ENCODE peak calls at places on chromosomes 4 and X, in eight cellular contexts. One of them, this sample, is unnamed.

GRCh38 chr4:119688439-119688838 is 59.8 kb upstream of the PDE5A start:
- DNase-seq in BJ: no peak
- DNase-seq in AG09309: no peak
- DNase-seq in Calu3: no peak
- DNase-seq in endothelial cell: no peak
- DNase-seq in NB4: no peak
- DNase-seq in posterior cingulate gyrus: no peak
- DNase-seq in activated T-cell treated with anti-CD3 and anti-CD28 coated beads, Interleukin-2, amount 50 U/mL, for 48 hours: no peak
- DNase-seq in this sample: no peak

GRCh38 chr4:54082168-54082567 is 17.8 kb upstream of the CHIC2 start:
- DNase-seq in BJ: peak
- DNase-seq in AG09309: peak
- DNase-seq in Calu3: peak
- DNase-seq in endothelial cell: no peak
- DNase-seq in NB4: no peak
- DNase-seq in posterior cingulate gyrus: no peak
- DNase-seq in activated T-cell treated with anti-CD3 and anti-CD28 coated beads, Interleukin-2, amount 50 U/mL, for 48 hours: no peak
- DNase-seq in this sample: no peak

GRCh38 chrX:155745792-155746191 is 133.0 kb upstream of the TMLHE start:
- DNase-seq in BJ: no peak
- DNase-seq in AG09309: no peak
- DNase-seq in Calu3: peak
- DNase-seq in endothelial cell: no peak
- DNase-seq in NB4: no peak
- DNase-seq in posterior cingulate gyrus: no peak
- DNase-seq in activated T-cell treated with anti-CD3 and anti-CD28 coated beads, Interleukin-2, amount 50 U/mL, for 48 hours: no peak
- DNase-seq in this sample: no peak

GRCh38 chr4:186067757-186068385 is 1.1 kb upstream of the TLR3 start:
- DNase-seq in BJ: no peak
- DNase-seq in AG09309: peak
- DNase-seq in Calu3: peak
- DNase-seq in endothelial cell: peak
- DNase-seq in NB4: peak
- DNase-seq in posterior cingulate gyrus: no peak
- DNase-seq in activated T-cell treated with anti-CD3 and anti-CD28 coated beads, Interleukin-2, amount 50 U/mL, for 48 hours: peak
- DNase-seq in this sample: peak

GRCh38 chr4:100414016-100414790 is 103.6 kb downstream of the EMCN start:
- DNase-seq in BJ: no peak
- DNase-seq in AG09309: no peak
- DNase-seq in Calu3: no peak
- DNase-seq in endothelial cell: no peak
- DNase-seq in NB4: no peak
- DNase-seq in posterior cingulate gyrus: no peak
- DNase-seq in activated T-cell treated with anti-CD3 and anti-CD28 coated beads, Interleukin-2, amount 50 U/mL, for 48 hours: no peak
- DNase-seq in this sample: no peak

GRCh38 chr4:87007345-87008181 is 72.8 kb downstream of the AFF1 start:
- DNase-seq in BJ: no peak
- DNase-seq in AG09309: no peak
- DNase-seq in Calu3: peak
- DNase-seq in endothelial cell: peak
- DNase-seq in NB4: peak
- DNase-seq in posterior cingulate gyrus: peak
- DNase-seq in activated T-cell treated with anti-CD3 and anti-CD28 coated beads, Interleukin-2, amount 50 U/mL, for 48 hours: peak
- DNase-seq in this sample: peak

GRCh38 chr4:64497526-64497925 is 88.3 kb upstream of the TECRL start:
- DNase-seq in BJ: no peak
- DNase-seq in AG09309: no peak
- DNase-seq in Calu3: no peak
- DNase-seq in endothelial cell: no peak
- DNase-seq in NB4: no peak
- DNase-seq in posterior cingulate gyrus: no peak
- DNase-seq in activated T-cell treated with anti-CD3 and anti-CD28 coated beads, Interleukin-2, amount 50 U/mL, for 48 hours: no peak
- DNase-seq in this sample: no peak

GRCh38 chrX:26848511-26848910 is 614.6 kb downstream of the PPP4R3C start:
- DNase-seq in BJ: no peak
- DNase-seq in AG09309: no peak
- DNase-seq in Calu3: no peak
- DNase-seq in endothelial cell: no peak
- DNase-seq in NB4: no peak
- DNase-seq in posterior cingulate gyrus: no peak
- DNase-seq in activated T-cell treated with anti-CD3 and anti-CD28 coated beads, Interleukin-2, amount 50 U/mL, for 48 hours: no peak
- DNase-seq in this sample: no peak

GRCh38 chrX:139332441-139332840 is 198.1 kb upstream of the F9 start:
- DNase-seq in BJ: no peak
- DNase-seq in AG09309: no peak
- DNase-seq in Calu3: no peak
- DNase-seq in endothelial cell: no peak
- DNase-seq in NB4: no peak
- DNase-seq in posterior cingulate gyrus: no peak
- DNase-seq in activated T-cell treated with anti-CD3 and anti-CD28 coated beads, Interleukin-2, amount 50 U/mL, for 48 hours: no peak
- DNase-seq in this sample: no peak

GRCh38 chr4:153143527-153144348 is 60.5 kb upstream of the TRIM2 start:
- DNase-seq in BJ: no peak
- DNase-seq in AG09309: no peak
- DNase-seq in Calu3: peak
- DNase-seq in endothelial cell: no peak
- DNase-seq in NB4: no peak
- DNase-seq in posterior cingulate gyrus: no peak
- DNase-seq in activated T-cell treated with anti-CD3 and anti-CD28 coated beads, Interleukin-2, amount 50 U/mL, for 48 hours: no peak
- DNase-seq in this sample: no peak

GRCh38 chr4:133498149-133498548 is 349.1 kb downstream of the PCDH10 start:
- DNase-seq in BJ: no peak
- DNase-seq in AG09309: no peak
- DNase-seq in Calu3: no peak
- DNase-seq in endothelial cell: no peak
- DNase-seq in NB4: no peak
- DNase-seq in posterior cingulate gyrus: no peak
- DNase-seq in activated T-cell treated with anti-CD3 and anti-CD28 coated beads, Interleukin-2, amount 50 U/mL, for 48 hours: no peak
- DNase-seq in this sample: no peak

GRCh38 chr4:34108456-34108855 is 2135.9 kb downstream of the ARAP2 start:
- DNase-seq in BJ: peak
- DNase-seq in AG09309: peak
- DNase-seq in Calu3: no peak
- DNase-seq in endothelial cell: no peak
- DNase-seq in NB4: peak
- DNase-seq in posterior cingulate gyrus: no peak
- DNase-seq in activated T-cell treated with anti-CD3 and anti-CD28 coated beads, Interleukin-2, amount 50 U/mL, for 48 hours: no peak
- DNase-seq in this sample: no peak

GRCh38 chr4:144787365-144788263 is 141.7 kb downstream of the HHIP start:
- DNase-seq in BJ: no peak
- DNase-seq in AG09309: peak
- DNase-seq in Calu3: no peak
- DNase-seq in endothelial cell: no peak
- DNase-seq in NB4: peak
- DNase-seq in posterior cingulate gyrus: no peak
- DNase-seq in activated T-cell treated with anti-CD3 and anti-CD28 coated beads, Interleukin-2, amount 50 U/mL, for 48 hours: no peak
- DNase-seq in this sample: no peak

GRCh38 chr4:1722551-1723071 is 1.3 kb downstream of the TACC3 start:
- DNase-seq in BJ: no peak
- DNase-seq in AG09309: no peak
- DNase-seq in Calu3: no peak
- DNase-seq in endothelial cell: no peak
- DNase-seq in NB4: peak
- DNase-seq in posterior cingulate gyrus: peak
- DNase-seq in activated T-cell treated with anti-CD3 and anti-CD28 coated beads, Interleukin-2, amount 50 U/mL, for 48 hours: no peak
- DNase-seq in this sample: no peak

GRCh38 chr4:170015285-170015684 is 10.9 kb downstream of the MFAP3L start:
- DNase-seq in BJ: no peak
- DNase-seq in AG09309: no peak
- DNase-seq in Calu3: no peak
- DNase-seq in endothelial cell: no peak
- DNase-seq in NB4: no peak
- DNase-seq in posterior cingulate gyrus: peak
- DNase-seq in activated T-cell treated with anti-CD3 and anti-CD28 coated beads, Interleukin-2, amount 50 U/mL, for 48 hours: no peak
- DNase-seq in this sample: no peak

GRCh38 chr4:89562715-89563114 is 255.1 kb upstream of the GPRIN3 start:
- DNase-seq in BJ: no peak
- DNase-seq in AG09309: no peak
- DNase-seq in Calu3: no peak
- DNase-seq in endothelial cell: no peak
- DNase-seq in NB4: no peak
- DNase-seq in posterior cingulate gyrus: no peak
- DNase-seq in activated T-cell treated with anti-CD3 and anti-CD28 coated beads, Interleukin-2, amount 50 U/mL, for 48 hours: no peak
- DNase-seq in this sample: no peak

GRCh38 chrX:153576961-153577360 is 22.0 kb downstream of the CCNQ start:
- DNase-seq in BJ: no peak
- DNase-seq in AG09309: no peak
- DNase-seq in Calu3: no peak
- DNase-seq in endothelial cell: no peak
- DNase-seq in NB4: no peak
- DNase-seq in posterior cingulate gyrus: no peak
- DNase-seq in activated T-cell treated with anti-CD3 and anti-CD28 coated beads, Interleukin-2, amount 50 U/mL, for 48 hours: no peak
- DNase-seq in this sample: no peak

GRCh38 chr4:184590196-184590595 is 59.1 kb downstream of the CASP3 start:
- DNase-seq in BJ: no peak
- DNase-seq in AG09309: no peak
- DNase-seq in Calu3: no peak
- DNase-seq in endothelial cell: no peak
- DNase-seq in NB4: no peak
- DNase-seq in posterior cingulate gyrus: no peak
- DNase-seq in activated T-cell treated with anti-CD3 and anti-CD28 coated beads, Interleukin-2, amount 50 U/mL, for 48 hours: no peak
- DNase-seq in this sample: no peak

GRCh38 chrX:12496343-12496742 is 294.9 kb upstream of the PRPS2 start:
- DNase-seq in BJ: no peak
- DNase-seq in AG09309: no peak
- DNase-seq in Calu3: no peak
- DNase-seq in endothelial cell: no peak
- DNase-seq in NB4: no peak
- DNase-seq in posterior cingulate gyrus: no peak
- DNase-seq in activated T-cell treated with anti-CD3 and anti-CD28 coated beads, Interleukin-2, amount 50 U/mL, for 48 hours: no peak
- DNase-seq in this sample: no peak

GRCh38 chr4:75598390-75598789 is 31.9 kb downstream of the CDKL2 start:
- DNase-seq in BJ: peak
- DNase-seq in AG09309: peak
- DNase-seq in Calu3: no peak
- DNase-seq in endothelial cell: no peak
- DNase-seq in NB4: peak
- DNase-seq in posterior cingulate gyrus: no peak
- DNase-seq in activated T-cell treated with anti-CD3 and anti-CD28 coated beads, Interleukin-2, amount 50 U/mL, for 48 hours: no peak
- DNase-seq in this sample: no peak

GRCh38 chrX:134732676-134733075 is 74.4 kb upstream of the PLAC1 start:
- DNase-seq in BJ: no peak
- DNase-seq in AG09309: no peak
- DNase-seq in Calu3: no peak
- DNase-seq in endothelial cell: no peak
- DNase-seq in NB4: no peak
- DNase-seq in posterior cingulate gyrus: no peak
- DNase-seq in activated T-cell treated with anti-CD3 and anti-CD28 coated beads, Interleukin-2, amount 50 U/mL, for 48 hours: no peak
- DNase-seq in this sample: no peak